ENCODE peak calls at places on chromosome 7, in five cellular contexts. P, S, G, N and V are unnamed samples.

GRCh38 chr7:146232604-146233003 is 116.0 kb downstream of the CNTNAP2 start:
- DNase-seq in P (no peak), S (no peak), G (no peak), N (no peak), V (no peak)

GRCh38 chr7:85287126-85287825 is 100.4 kb upstream of the SEMA3D start:
- DNase-seq in P (no peak), S (no peak), G (no peak), N (no peak), V (no peak)

GRCh38 chr7:100472121-100472851 is 6.7 kb downstream of the TSC22D4 start:
- DNase-seq in P (no peak), S (no peak), G (no peak), N (no peak), V (no peak)

GRCh38 chr7:87356448-87356847 is 11.0 kb downstream of the CROT start:
- DNase-seq in P (no peak), S (no peak), G (no peak), N (no peak), V (no peak)

GRCh38 chr7:24035653-24036414 is 248.2 kb upstream of the NPY start:
- DNase-seq in P (no peak), S (no peak), G (no peak), N (no peak), V (no peak)

GRCh38 chr7:45290880-45291279 is 133.3 kb downstream of the RAMP3 start:
- DNase-seq in P (no peak), S (no peak), G (no peak), N (no peak), V (no peak)

GRCh38 chr7:47355684-47356083 is 226.2 kb downstream of the TNS3 start:
- DNase-seq in P (no peak), S (no peak), G (no peak), N (no peak), V (no peak)

GRCh38 chr7:149266451-149266850 is 4.5 kb downstream of the ZNF783 start:
- DNase-seq in P (no peak), S (no peak), G (no peak), N (no peak), V (no peak)

GRCh38 chr7:2309889-2310331 is 4.3 kb downstream of the SNX8 start:
- DNase-seq in P (no peak), S (no peak), G (no peak), N (peak; percentile 97), V (no peak)

GRCh38 chr7:46723003-46723402 is 801.9 kb upstream of the IGFBP3 start:
- DNase-seq in P (no peak), S (no peak), G (no peak), N (no peak), V (no peak)

GRCh38 chr7:23100697-23101096 is 4.9 kb upstream of the KLHL7 start:
- DNase-seq in P (peak; percentile 27), S (no peak), G (no peak), N (no peak), V (no peak)

GRCh38 chr7:81882086-81882485 is 112.2 kb upstream of the HGF start:
- DNase-seq in P (no peak), S (no peak), G (no peak), N (no peak), V (no peak)

GRCh38 chr7:130037703-130038102 is 13.5 kb downstream of the ZC3HC1 start:
- DNase-seq in P (peak; percentile 55), S (no peak), G (no peak), N (no peak), V (no peak)

GRCh38 chr7:122303971-122304603 is 463 bp downstream of the FEZF1 start:
- DNase-seq in P (no peak), S (no peak), G (peak; percentile 24), N (no peak), V (no peak)

GRCh38 chr7:158328376-158329013 is 259.1 kb downstream of the PTPRN2 start:
- DNase-seq in P (no peak), S (no peak), G (no peak), N (no peak), V (no peak)

GRCh38 chr7:149569025-149569725 is 71.6 kb upstream of the ZNF746 start:
- DNase-seq in P (no peak), S (no peak), G (no peak), N (no peak), V (no peak)

GRCh38 chr7:76011437-76011836 is 17.0 kb upstream of the TMEM120A start:
- DNase-seq in P (peak; percentile 45), S (no peak), G (peak; percentile 69), N (no peak), V (no peak)

GRCh38 chr7:35257251-35258124 is 3.6 kb upstream of the TBX20 start:
- DNase-seq in P (no peak), S (no peak), G (no peak), N (no peak), V (peak; percentile 49)